ENCODE peak calls at places on chromosomes 2 and 18, in six cellular contexts. F, M, E, G, C and T are unnamed samples.

GRCh38 chr18:36128907-36129299 is 237 bp downstream of the SLC39A6 start:
- DNase-seq in F (no peak), M (no peak), E (no peak), G (no peak), C (no peak), T (peak)

GRCh38 chr2:170218456-170218855 is 40.5 kb downstream of the MYO3B start:
- DNase-seq in F (no peak), M (no peak), E (no peak), G (no peak), C (no peak), T (no peak)

GRCh38 chr2:842151-842792 is 108.4 kb upstream of the SNTG2 start:
- DNase-seq in F (no peak), M (no peak), E (no peak), G (no peak), C (no peak), T (no peak)

GRCh38 chr2:239601201-239601851 is 200.5 kb upstream of the HDAC4 start:
- DNase-seq in F (peak), M (peak), E (no peak), G (no peak), C (no peak), T (peak)

GRCh38 chr2:101113441-101114267 is 37.5 kb downstream of the TBC1D8 start:
- DNase-seq in F (no peak), M (no peak), E (peak), G (peak), C (peak), T (no peak)

GRCh38 chr2:232876071-232876977 is 6.3 kb downstream of the SNORC start:
- DNase-seq in F (no peak), M (peak), E (no peak), G (peak), C (no peak), T (no peak)

GRCh38 chr2:150468350-150468960 is 19.0 kb downstream of the RND3 start:
- DNase-seq in F (no peak), M (no peak), E (no peak), G (no peak), C (no peak), T (no peak)

GRCh38 chr2:238130696-238131628 is 7.5 kb upstream of the KLHL30 start:
- DNase-seq in F (no peak), M (peak), E (no peak), G (no peak), C (no peak), T (no peak)

GRCh38 chr2:237668440-237668839 is 41.1 kb downstream of the LRRFIP1 start:
- DNase-seq in F (no peak), M (no peak), E (no peak), G (no peak), C (no peak), T (no peak)

GRCh38 chr2:234672498-234673150 is 175.7 kb upstream of the ARL4C start:
- DNase-seq in F (no peak), M (no peak), E (no peak), G (no peak), C (no peak), T (peak)

GRCh38 chr18:69708844-69709243 is 238.8 kb downstream of the CD226 start:
- DNase-seq in F (no peak), M (no peak), E (no peak), G (no peak), C (no peak), T (no peak)

GRCh38 chr2:107729456-107729855 is 97.2 kb upstream of the RGPD4 start:
- DNase-seq in F (no peak), M (no peak), E (no peak), G (no peak), C (no peak), T (no peak)

GRCh38 chr2:231931481-231931915 is 5.3 kb upstream of the NPPC start:
- DNase-seq in F (peak), M (peak), E (no peak), G (no peak), C (no peak), T (peak)

GRCh38 chr2:75025633-75026380 is 67.4 kb downstream of the POLE4 start:
- DNase-seq in F (no peak), M (no peak), E (peak), G (no peak), C (no peak), T (no peak)

GRCh38 chr2:223735659-223736244 is 101.6 kb downstream of the AP1S3 start:
- DNase-seq in F (no peak), M (no peak), E (peak), G (no peak), C (no peak), T (peak)

GRCh38 chr2:135052997-135053474 is 944 bp downstream of the RAB3GAP1 start:
- DNase-seq in F (no peak), M (no peak), E (no peak), G (no peak), C (no peak), T (no peak)

GRCh38 chr2:213279961-213280360 is 4.3 kb upstream of the SPAG16 start:
- DNase-seq in F (no peak), M (no peak), E (no peak), G (no peak), C (no peak), T (no peak)

GRCh38 chr2:128160616-128161275 is 69.7 kb downstream of the UGGT1 start:
- DNase-seq in F (no peak), M (no peak), E (no peak), G (no peak), C (no peak), T (no peak)

GRCh38 chr18:61951396-61951795 is 58.6 kb upstream of the RNF152 start:
- DNase-seq in F (no peak), M (no peak), E (no peak), G (no peak), C (no peak), T (no peak)

GRCh38 chr18:79788096-79789085 is 9.3 kb upstream of the KCNG2 start:
- DNase-seq in F (no peak), M (peak), E (no peak), G (no peak), C (no peak), T (no peak)

GRCh38 chr2:149089068-149089467 is 50.6 kb downstream of the LYPD6B start:
- DNase-seq in F (no peak), M (no peak), E (no peak), G (no peak), C (no peak), T (no peak)

GRCh38 chr2:146748046-146748445 is 1096.8 kb upstream of the ACVR2A start:
- DNase-seq in F (no peak), M (no peak), E (no peak), G (no peak), C (no peak), T (no peak)

GRCh38 chr2:98588880-98589425 is 19.4 kb downstream of the COA5 start:
- DNase-seq in F (no peak), M (no peak), E (no peak), G (no peak), C (no peak), T (no peak)

GRCh38 chr2:96447726-96448125 is 57.4 kb downstream of the NEURL3 start:
- DNase-seq in F (no peak), M (no peak), E (no peak), G (no peak), C (no peak), T (no peak)

GRCh38 chr2:102619414-102620319 is at the start of gene SLC9A2:
- DNase-seq in F (peak), M (peak), E (no peak), G (no peak), C (no peak), T (no peak)

GRCh38 chr2:42492691-42493467 is 903 bp downstream of the KCNG3 start:
- DNase-seq in F (no peak), M (peak), E (no peak), G (no peak), C (no peak), T (no peak)

GRCh38 chr2:6940820-6941219 is 23.6 kb downstream of the RNF144A start:
- DNase-seq in F (no peak), M (no peak), E (no peak), G (no peak), C (no peak), T (no peak)

GRCh38 chr2:114122861-114123391 is 233.0 kb downstream of the ACTR3 start:
- DNase-seq in F (no peak), M (no peak), E (no peak), G (no peak), C (no peak), T (no peak)

GRCh38 chr18:10454800-10455550 is 540 bp downstream of the APCDD1 start:
- DNase-seq in F (no peak), M (no peak), E (no peak), G (no peak), C (no peak), T (no peak)

GRCh38 chr2:66305714-66306113 is 129.2 kb upstream of the MEIS1 start:
- DNase-seq in F (no peak), M (peak), E (peak), G (no peak), C (no peak), T (no peak)

GRCh38 chr2:111066062-111066593 is 54.6 kb upstream of the BCL2L11 start:
- DNase-seq in F (no peak), M (no peak), E (no peak), G (peak), C (no peak), T (no peak)

GRCh38 chr2:15028406-15028805 is 395.9 kb downstream of the LRATD1 start:
- DNase-seq in F (no peak), M (no peak), E (no peak), G (no peak), C (no peak), T (no peak)

GRCh38 chr2:239874636-239875356 is 150.3 kb downstream of the NDUFA10 start:
- DNase-seq in F (peak), M (no peak), E (no peak), G (no peak), C (no peak), T (peak)

DNA sequence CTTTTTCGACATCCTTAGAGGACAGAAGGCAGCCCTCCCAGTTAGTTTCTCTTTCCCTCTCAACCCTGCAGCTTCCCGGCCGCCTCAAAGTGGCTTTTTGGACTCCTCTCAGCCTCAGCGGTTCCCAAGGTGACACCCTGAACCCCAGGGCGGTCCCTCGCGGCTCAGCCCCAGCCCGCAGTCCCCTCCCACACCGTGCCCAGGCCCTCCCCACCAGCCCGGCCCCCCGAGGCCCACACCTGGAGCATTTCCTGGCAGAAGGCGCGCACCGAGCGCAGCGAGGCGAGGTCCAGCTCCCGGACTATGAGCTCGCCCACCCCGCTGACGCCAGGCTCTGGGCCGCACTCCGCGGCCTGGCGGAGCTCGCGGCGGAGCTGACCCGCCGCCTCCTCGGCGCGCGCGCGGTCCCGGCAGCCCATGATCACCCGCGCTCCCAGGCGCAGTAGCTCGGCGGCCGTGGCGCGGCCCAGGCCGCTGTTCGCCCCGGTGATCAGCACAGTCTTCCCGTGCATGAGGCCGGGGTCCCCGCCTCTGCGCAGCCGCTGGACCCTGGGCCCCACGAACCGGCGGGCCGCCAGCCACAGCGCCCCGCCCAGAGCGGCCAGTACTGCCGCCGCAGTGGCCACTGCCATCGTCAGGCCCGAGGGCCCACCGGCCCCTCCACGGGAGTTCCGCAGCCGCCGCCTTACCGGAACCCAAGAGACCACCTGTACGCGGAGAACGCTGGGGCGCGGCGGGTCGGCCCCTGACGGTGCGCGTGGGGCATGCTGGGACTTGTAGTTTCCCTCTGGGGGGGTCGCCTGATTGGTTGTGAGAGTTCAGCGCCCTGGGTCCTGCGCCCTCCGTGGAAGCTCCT is at the start of gene RDH14:
- DNase-seq in F (peak), M (peak), E (peak), G (peak), C (no peak), T (peak)
- TF ChIP-seq CTCF in F (no peak), M (no peak), E (no peak), G (no peak), C (no peak), T (no peak)

GRCh38 chr18:41096504-41096903 is 858.5 kb upstream of the PIK3C3 start:
- DNase-seq in F (no peak), M (no peak), E (peak), G (no peak), C (no peak), T (no peak)
- TF ChIP-seq CTCF in F (peak), M (no peak), E (peak), G (no peak), C (peak), T (peak)

GRCh38 chr2:160377204-160377995 is 116.2 kb downstream of the RBMS1 start:
- DNase-seq in F (no peak), M (no peak), E (no peak), G (no peak), C (no peak), T (no peak)
- TF ChIP-seq CTCF in F (peak), M (no peak), E (peak), G (no peak), C (no peak), T (peak)

GRCh38 chr2:176621350-176621749 is 352.1 kb downstream of the MTX2 start:
- DNase-seq in F (no peak), M (no peak), E (no peak), G (no peak), C (no peak), T (no peak)
- TF ChIP-seq CTCF in F (no peak), M (no peak), E (no peak), G (no peak), C (no peak), T (no peak)

GRCh38 chr18:23690505-23691068 is 1.3 kb downstream of the LAMA3 start:
- DNase-seq in F (no peak), M (no peak), E (no peak), G (no peak), C (no peak), T (no peak)

GRCh38 chr18:23689616-23690504 is 607 bp downstream of the LAMA3 start:
- DNase-seq in F (peak), M (peak), E (no peak), G (no peak), C (no peak), T (peak)

GRCh38 chr18:23689031-23689615 is at the start of gene LAMA3:
- DNase-seq in F (peak), M (peak), E (peak), G (peak), C (no peak), T (no peak)

GRCh38 chr18:23693849-23694248 is 4.6 kb downstream of the LAMA3 start:
- DNase-seq in F (no peak), M (no peak), E (no peak), G (no peak), C (no peak), T (no peak)

GRCh38 chr18:23694642-23695430 is 5.6 kb downstream of the LAMA3 start:
- DNase-seq in F (no peak), M (no peak), E (no peak), G (no peak), C (no peak), T (no peak)
- TF ChIP-seq CTCF in F (no peak), M (no peak), E (no peak), G (no peak), C (no peak), T (no peak)

DNA sequence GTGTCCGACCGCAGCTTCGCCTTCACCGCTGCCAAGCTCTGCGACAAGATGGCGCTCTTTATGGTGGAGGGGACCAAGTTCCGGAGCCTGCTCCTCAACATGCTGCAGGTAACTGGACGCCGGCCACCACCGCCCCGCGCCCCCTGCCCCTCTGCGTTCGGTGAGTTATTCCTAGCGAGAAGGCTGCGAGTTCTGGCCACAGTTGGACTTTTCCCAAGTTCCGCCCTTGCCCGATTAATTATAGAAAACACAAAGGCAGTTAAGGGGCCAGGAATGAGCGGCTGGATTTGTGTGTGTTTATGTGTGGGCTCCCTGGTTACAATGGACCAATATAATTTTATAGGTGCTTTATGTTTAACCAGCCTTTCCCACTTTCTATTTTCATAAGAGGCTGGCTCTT is 189.2 kb downstream of the SMAD7 start:
- DNase-seq in F (no peak), M (no peak), E (no peak), G (no peak), C (no peak), T (no peak)
- TF ChIP-seq CTCF in F (no peak), M (no peak), E (no peak), G (no peak), C (no peak), T (no peak)

DNA sequence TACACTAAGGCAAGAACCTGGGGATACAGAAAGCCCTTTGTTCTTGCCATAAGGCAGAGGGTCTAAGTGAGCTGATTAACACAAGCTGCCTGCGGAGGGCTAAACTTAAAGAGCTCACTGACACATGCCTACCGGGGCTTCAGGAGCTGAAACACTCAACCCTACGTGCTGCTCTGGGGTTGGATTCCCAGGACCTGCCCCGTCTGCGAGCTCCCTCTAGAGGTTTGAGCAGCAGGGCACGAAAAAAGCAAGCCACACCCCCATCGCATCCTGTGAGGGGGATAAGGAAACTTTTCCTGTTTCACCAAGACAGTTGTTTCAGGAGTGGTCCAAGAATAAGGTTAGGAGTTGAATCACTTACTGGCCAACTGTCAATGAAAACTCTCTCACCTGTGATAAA is 562.1 kb downstream of the TMX3 start:
- DNase-seq in F (no peak), M (no peak), E (no peak), G (no peak), C (no peak), T (no peak)
- TF ChIP-seq CTCF in F (no peak), M (no peak), E (no peak), G (peak), C (no peak), T (no peak)

DNA sequence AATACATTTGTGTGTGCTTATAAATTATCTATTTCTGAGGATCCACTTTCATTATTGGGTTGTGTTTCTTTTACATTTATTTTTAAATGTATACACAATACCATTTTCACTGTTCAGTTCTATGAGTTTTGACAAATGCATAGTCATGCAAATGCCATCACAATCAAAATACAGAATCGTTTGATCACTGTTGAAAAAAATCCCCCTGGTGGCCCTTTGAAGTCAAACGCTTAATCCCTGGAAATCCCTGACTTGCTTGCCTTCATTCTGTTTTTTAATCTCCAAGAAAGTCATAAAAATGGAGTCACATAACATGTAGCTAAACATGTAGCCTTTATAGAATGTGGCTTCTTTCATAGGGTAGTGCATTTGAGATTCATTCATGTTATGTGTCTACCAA is 173.3 kb downstream of the GALR1 start:
- DNase-seq in F (no peak), M (no peak), E (no peak), G (no peak), C (no peak), T (no peak)
- TF ChIP-seq CTCF in F (peak), M (no peak), E (peak), G (no peak), C (no peak), T (no peak)